ENCODE peak calls at places on chromosomes 4 and X, in seven cellular contexts. E, L, Z, Y, U, B and M are unnamed samples.
A peak's percentile ranks its signal among the peaks of the same experiment; 100 is the strongest.

GRCh38 chr4:74983229-74983628 is 50.3 kb downstream of the PARM1 start:
- DNase-seq in U (no peak), Z (no peak), E (no peak), L (no peak), B (no peak), Y (no peak), M (no peak)

GRCh38 chrX:101415180-101416130 is 7.4 kb downstream of the HNRNPH2 start:
- DNase-seq in B (peak; percentile 80), L (peak; percentile 64), Z (peak; percentile 31), Y (peak; percentile 63), E (peak; percentile 82), U (peak; percentile 60), M (peak; percentile 53)

GRCh38 chr4:4862665-4863482 is 3.4 kb downstream of the MSX1 start:
- DNase-seq in L (no peak), Z (no peak), E (peak; percentile 26), U (no peak), Y (no peak), B (no peak), M (peak; percentile 35)

GRCh38 chr4:148980782-148981181 is 538.6 kb upstream of the NR3C2 start:
- DNase-seq in E (peak; percentile 38), Z (no peak), U (no peak), Y (no peak), B (no peak), L (no peak), M (no peak)

GRCh38 chr4:69748176-69748575 is 12.2 kb downstream of the SULT1B1 start:
- DNase-seq in B (no peak), E (no peak), U (no peak), Z (no peak), L (no peak), Y (peak; percentile 14), M (no peak)

GRCh38 chr4:103272174-103272573 is 74.0 kb upstream of the CENPE start:
- DNase-seq in L (no peak), B (no peak), U (no peak), Z (no peak), E (no peak), Y (no peak), M (no peak)

GRCh38 chr4:76430519-76431388 is 4.3 kb upstream of the SHROOM3 start:
- DNase-seq in U (peak; percentile 69), Z (no peak), Y (peak; percentile 58), E (peak; percentile 64), B (peak; percentile 58), L (peak; percentile 46), M (no peak)

GRCh38 chr4:100907465-100908454 is 389.9 kb upstream of the EMCN start:
- DNase-seq in B (peak; percentile 4), Y (no peak), E (no peak), L (no peak), U (no peak), Z (no peak), M (no peak)

GRCh38 chr4:121697626-121698025 is 846 bp upstream of the ANXA5 start:
- DNase-seq in Z (no peak), E (no peak), Y (no peak), L (no peak), B (no peak), U (no peak), M (no peak)

GRCh38 chrX:45748443-45748842 is 547.8 kb upstream of the DIPK2B start:
- DNase-seq in U (no peak), B (peak; percentile 43), L (no peak), Y (no peak), E (no peak), Z (no peak), M (no peak)

GRCh38 chr4:117085185-117085701 is at the start of gene TRAM1L1:
- DNase-seq in E (peak; percentile 66), B (peak; percentile 51), U (peak; percentile 81), Z (no peak), Y (peak; percentile 89), L (no peak), M (peak; percentile 84)

GRCh38 chrX:15202458-15203177 is 67.3 kb downstream of the ASB9 start:
- DNase-seq in E (no peak), U (no peak), Y (no peak), B (peak; percentile 87), Z (no peak), L (no peak), M (no peak)

GRCh38 chr4:183335369-183335940 is 13.2 kb upstream of the CLDN24 start:
- DNase-seq in B (peak; percentile 88), E (no peak), Y (peak; percentile 78), U (no peak), L (no peak), Z (no peak), M (no peak)

GRCh38 chr4:5883916-5884315 is 9.0 kb downstream of the CRMP1 start:
- DNase-seq in E (no peak), Z (no peak), B (no peak), L (no peak), Y (no peak), U (no peak), M (no peak)

GRCh38 chr4:122652379-122652778 is 31.5 kb upstream of the IL21 start:
- DNase-seq in E (peak; percentile 15), Z (no peak), B (peak; percentile 43), Y (peak; percentile 56), U (peak; percentile 39), L (peak; percentile 37), M (no peak)

GRCh38 chr4:12943069-12943468 is 541.1 kb downstream of the RAB28 start:
- DNase-seq in B (no peak), Z (no peak), U (no peak), L (no peak), Y (no peak), E (no peak), M (no peak)

GRCh38 chr4:54227261-54228063 is 1.6 kb upstream of the PDGFRA start:
- DNase-seq in U (peak; percentile 74), E (peak; percentile 48), Z (no peak), L (no peak), Y (peak; percentile 48), B (peak; percentile 62), M (peak; percentile 73)

GRCh38 chrX:16658284-16658683 is 8.3 kb downstream of the S100G start:
- DNase-seq in E (no peak), Y (peak; percentile 24), B (peak; percentile 44), L (no peak), Z (no peak), U (no peak), M (no peak)

GRCh38 chr4:158856852-158857251 is 88.0 kb downstream of the FNIP2 start:
- DNase-seq in Z (no peak), E (peak; percentile 57), B (peak; percentile 38), U (peak; percentile 20), Y (peak; percentile 24), L (peak; percentile 48), M (no peak)

GRCh38 chr4:180560896-180561295 is 1682.3 kb upstream of the TENM3 start:
- DNase-seq in L (no peak), Z (no peak), E (no peak), B (peak; percentile 5), Y (no peak), U (no peak), M (no peak)

GRCh38 chrX:113586281-113586898 is 745.8 kb upstream of the AMOT start:
- DNase-seq in B (no peak), E (no peak), U (no peak), Y (no peak), L (no peak), Z (no peak), M (no peak)

GRCh38 chrX:49230500-49231232 is 2.5 kb downstream of the CACNA1F start:
- DNase-seq in Y (no peak), B (no peak), L (no peak), E (no peak), Z (peak; percentile 61), U (peak; percentile 40), M (peak; percentile 79)

GRCh38 chrX:100491174-100491573 is 81.1 kb upstream of the PCDH19 start:
- DNase-seq in B (no peak), Z (no peak), L (no peak), U (no peak), E (no peak), Y (no peak), M (no peak)

GRCh38 chr4:115090483-115091075 is 22.8 kb downstream of the NDST4 start:
- DNase-seq in Y (peak; percentile 1), B (peak; percentile 9), Z (no peak), L (peak; percentile 56), U (peak; percentile 62), E (peak; percentile 31), M (no peak)

GRCh38 chrX:154398668-154399526 is 720 bp downstream of the RPL10 start:
- DNase-seq in L (peak; percentile 88), B (peak; percentile 85), E (peak; percentile 82), U (peak; percentile 74), Y (no peak), Z (peak; percentile 75), M (peak; percentile 94)

GRCh38 chr4:8938137-8938536 is 66.5 kb upstream of the HMX1 start:
- DNase-seq in L (no peak), B (no peak), E (no peak), Z (no peak), Y (no peak), U (no peak), M (no peak)

GRCh38 chr4:183355405-183355804 is 33.2 kb upstream of the CLDN24 start:
- DNase-seq in Z (no peak), E (no peak), L (no peak), B (peak; percentile 93), Y (no peak), U (no peak), M (no peak)

GRCh38 chr4:41177016-41177415 is 37.3 kb downstream of the APBB2 start:
- DNase-seq in B (peak; percentile 89), U (no peak), E (no peak), Z (no peak), Y (peak; percentile 61), L (no peak), M (no peak)

GRCh38 chr4:72387959-72388358 is 181.1 kb downstream of the ADAMTS3 start:
- DNase-seq in Z (no peak), U (no peak), E (no peak), B (no peak), Y (no peak), L (no peak), M (no peak)

GRCh38 chr4:154335588-154335987 is 156.0 kb downstream of the DCHS2 start:
- DNase-seq in E (no peak), Z (no peak), Y (no peak), U (no peak), B (no peak), L (no peak), M (no peak)

GRCh38 chr4:133146574-133147198 is 2.4 kb upstream of the PCDH10 start:
- DNase-seq in U (peak; percentile 77), Z (no peak), B (peak; percentile 45), L (no peak), Y (peak; percentile 45), E (peak; percentile 50), M (peak; percentile 34)

GRCh38 chr4:118849867-118850812 is 14.2 kb upstream of the SEC24D start:
- DNase-seq in U (no peak), Y (no peak), L (peak; percentile 59), Z (no peak), E (no peak), B (peak; percentile 59), M (no peak)

GRCh38 chr4:96593422-96593821 is 753.5 kb downstream of the PDHA2 start:
- DNase-seq in E (peak; percentile 35), Z (no peak), U (no peak), B (peak; percentile 6), Y (no peak), L (no peak), M (no peak)

GRCh38 chr4:95465010-95465409 is 83.8 kb downstream of the UNC5C start:
- DNase-seq in Y (no peak), L (no peak), E (no peak), B (peak; percentile 27), U (no peak), Z (no peak), M (no peak)